ENCODE peak calls at places on chromosome 14, in seven cellular contexts. One of them, this sample, is unnamed. For H3K27me3, the result is how much of the 10 kb centered on the place peaks cover.

GRCh38 chr14:34465069-34465859 is 3.2 kb upstream of the SPTSSA start:
- DNase-seq in cardiac muscle cell: no peak
- DNase-seq in kidney epithelial cell: no peak
- DNase-seq in upper lobe of left lung: no peak
- DNase-seq in stomach: no peak
- DNase-seq in right atrium auricular region: no peak
- DNase-seq in lung: no peak
- DNase-seq in this sample: no peak

GRCh38 chr14:23530360-23531055 is 21.1 kb downstream of the ZFHX2 start:
- DNase-seq in cardiac muscle cell: no peak
- DNase-seq in kidney epithelial cell: no peak
- DNase-seq in upper lobe of left lung: no peak
- DNase-seq in right atrium auricular region: no peak
- DNase-seq in stomach: no peak
- DNase-seq in lung: no peak
- DNase-seq in this sample: no peak

GRCh38 chr14:89384023-89384422 is 33.0 kb downstream of the FOXN3 start:
- DNase-seq in stomach: no peak
- DNase-seq in upper lobe of left lung: no peak
- DNase-seq in kidney epithelial cell: no peak
- DNase-seq in cardiac muscle cell: no peak
- DNase-seq in lung: no peak
- DNase-seq in right atrium auricular region: no peak
- DNase-seq in this sample: no peak

GRCh38 chr14:61610900-61611299 is 84.4 kb upstream of the HIF1A start:
- DNase-seq in kidney epithelial cell: no peak
- DNase-seq in right atrium auricular region: no peak
- DNase-seq in stomach: no peak
- DNase-seq in lung: no peak
- DNase-seq in upper lobe of left lung: no peak
- DNase-seq in cardiac muscle cell: no peak
- DNase-seq in this sample: no peak

GRCh38 chr14:100536721-100537700 is 50.2 kb downstream of the BEGAIN start:
- DNase-seq in right atrium auricular region: peak
- DNase-seq in upper lobe of left lung: no peak
- DNase-seq in kidney epithelial cell: no peak
- DNase-seq in lung: no peak
- DNase-seq in stomach: peak
- DNase-seq in cardiac muscle cell: no peak
- DNase-seq in this sample: no peak

GRCh38 chr14:30603402-30603801 is 18.7 kb upstream of the SCFD1 start:
- DNase-seq in lung: no peak
- DNase-seq in right atrium auricular region: no peak
- DNase-seq in kidney epithelial cell: no peak
- DNase-seq in stomach: no peak
- DNase-seq in upper lobe of left lung: no peak
- DNase-seq in cardiac muscle cell: no peak
- DNase-seq in this sample: no peak

GRCh38 chr14:90681889-90682429 is 134.3 kb downstream of the TTC7B start:
- DNase-seq in stomach: no peak
- DNase-seq in right atrium auricular region: no peak
- DNase-seq in upper lobe of left lung: no peak
- DNase-seq in cardiac muscle cell: no peak
- DNase-seq in lung: no peak
- DNase-seq in kidney epithelial cell: no peak
- DNase-seq in this sample: no peak

GRCh38 chr14:56487090-56487667 is 92.4 kb upstream of the TMEM260 start:
- DNase-seq in stomach: no peak
- DNase-seq in right atrium auricular region: no peak
- DNase-seq in cardiac muscle cell: no peak
- DNase-seq in lung: no peak
- DNase-seq in kidney epithelial cell: no peak
- DNase-seq in upper lobe of left lung: no peak
- DNase-seq in this sample: peak

GRCh38 chr14:32343926-32344430 is 14.9 kb downstream of the AKAP6 start:
- DNase-seq in upper lobe of left lung: no peak
- DNase-seq in right atrium auricular region: no peak
- DNase-seq in lung: no peak
- DNase-seq in stomach: no peak
- DNase-seq in kidney epithelial cell: no peak
- DNase-seq in cardiac muscle cell: no peak
- DNase-seq in this sample: no peak

GRCh38 chr14:50816419-50817047 is 14.4 kb downstream of the NIN start:
- DNase-seq in kidney epithelial cell: no peak
- DNase-seq in lung: no peak
- DNase-seq in cardiac muscle cell: no peak
- DNase-seq in right atrium auricular region: no peak
- DNase-seq in stomach: no peak
- DNase-seq in upper lobe of left lung: no peak
- DNase-seq in this sample: no peak

DNA sequence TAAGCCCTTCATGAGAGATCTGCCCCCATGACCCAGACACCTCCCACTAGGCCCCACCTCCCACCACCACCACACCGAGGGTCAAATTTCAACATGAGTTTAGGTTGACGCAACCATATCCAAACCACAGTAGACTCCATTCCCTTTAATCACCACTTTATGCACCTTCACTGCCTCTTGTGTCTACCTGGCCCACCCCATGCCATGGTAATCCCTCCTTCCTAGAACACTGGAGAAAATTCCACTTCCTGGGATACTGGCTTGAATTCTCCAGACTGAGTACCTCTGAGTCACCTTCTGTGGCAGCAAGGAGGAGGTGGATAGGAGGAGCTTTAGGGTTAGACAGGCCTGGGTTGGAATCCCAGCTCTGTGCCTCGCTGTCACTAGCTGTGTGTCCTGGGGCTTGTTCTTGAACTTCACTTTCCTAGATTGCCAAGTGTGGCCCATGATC is 26.1 kb upstream of the CIPC start:
- DNase-seq in kidney epithelial cell: no peak
- DNase-seq in right atrium auricular region: no peak
- DNase-seq in upper lobe of left lung: no peak
- DNase-seq in stomach: no peak
- DNase-seq in lung: no peak
- DNase-seq in cardiac muscle cell: no peak
- DNase-seq in this sample: no peak
- TF ChIP-seq CTCF in kidney epithelial cell: no peak
- TF ChIP-seq CTCF in right atrium auricular region: no peak
- TF ChIP-seq CTCF in upper lobe of left lung: no peak
- TF ChIP-seq CTCF in stomach: no peak
- TF ChIP-seq CTCF in lung: no peak
- TF ChIP-seq CTCF in cardiac muscle cell: no peak
- TF ChIP-seq CTCF in this sample: no peak

DNA sequence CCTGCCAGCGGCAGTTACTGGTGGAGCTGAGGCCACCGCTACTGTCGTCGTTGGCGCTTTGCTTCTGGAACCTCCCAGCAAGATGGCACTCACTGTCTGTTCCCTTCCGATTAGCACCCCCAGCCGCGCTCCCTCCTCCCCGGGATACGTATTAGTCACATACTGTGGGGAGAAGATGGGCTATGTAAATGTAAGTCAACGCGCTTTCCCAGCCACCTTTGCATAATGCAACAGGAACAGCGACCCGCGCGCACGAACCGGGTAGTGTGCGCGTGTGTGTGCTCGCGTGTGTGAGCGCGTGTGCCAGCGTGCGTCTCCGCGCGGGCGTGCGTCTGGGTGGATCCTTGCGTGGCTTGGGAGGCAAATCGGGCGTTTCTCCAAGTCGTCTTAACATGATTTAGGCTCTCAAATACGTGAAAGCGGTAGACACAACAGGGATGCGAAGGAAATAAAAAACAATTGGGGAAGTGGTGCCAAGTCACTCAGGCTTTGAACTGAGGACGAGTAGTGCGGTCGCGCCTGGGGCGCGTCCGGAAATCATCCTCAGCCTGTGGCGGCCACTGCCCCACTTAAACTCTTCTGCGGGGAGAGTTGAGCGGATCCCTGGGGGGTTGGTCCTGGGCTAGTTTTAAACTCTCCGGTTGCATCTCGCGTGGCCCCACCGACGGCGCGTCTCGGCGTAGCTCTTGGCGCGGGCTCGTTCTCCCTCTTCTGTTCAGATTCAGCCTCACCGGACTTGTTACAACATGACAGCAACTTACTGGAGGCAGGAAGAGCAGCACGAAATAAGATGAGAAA is 1.8 kb downstream of the FLRT2 start:
- DNase-seq in lung: peak
- DNase-seq in kidney epithelial cell: no peak
- DNase-seq in stomach: peak
- DNase-seq in upper lobe of left lung: peak
- DNase-seq in right atrium auricular region: peak
- DNase-seq in cardiac muscle cell: peak
- DNase-seq in this sample: no peak
- H3K27me3 ChIP-seq in lung: under half
- H3K27me3 ChIP-seq in kidney epithelial cell: under half
- H3K27me3 ChIP-seq in stomach: half or more
- H3K27me3 ChIP-seq in upper lobe of left lung: under half
- H3K27me3 ChIP-seq in right atrium auricular region: under half
- H3K27me3 ChIP-seq in cardiac muscle cell: under half
- H3K27me3 ChIP-seq in this sample: under half

GRCh38 chr14:35549551-35549950 is 15.6 kb downstream of the INSM2 start:
- DNase-seq in kidney epithelial cell: no peak
- DNase-seq in stomach: no peak
- DNase-seq in right atrium auricular region: no peak
- DNase-seq in lung: no peak
- DNase-seq in upper lobe of left lung: no peak
- DNase-seq in cardiac muscle cell: no peak
- DNase-seq in this sample: no peak
- H3K4me3 ChIP-seq in kidney epithelial cell: no peak
- H3K4me3 ChIP-seq in stomach: no peak
- H3K4me3 ChIP-seq in right atrium auricular region: no peak
- H3K4me3 ChIP-seq in lung: no peak
- H3K4me3 ChIP-seq in upper lobe of left lung: no peak
- H3K4me3 ChIP-seq in cardiac muscle cell: no peak
- H3K4me3 ChIP-seq in this sample: no peak

GRCh38 chr14:45150386-45150890 is 14.7 kb downstream of the FANCM start:
- DNase-seq in stomach: no peak
- DNase-seq in right atrium auricular region: no peak
- DNase-seq in upper lobe of left lung: no peak
- DNase-seq in kidney epithelial cell: no peak
- DNase-seq in cardiac muscle cell: no peak
- DNase-seq in lung: no peak
- DNase-seq in this sample: no peak

GRCh38 chr14:45156067-45156466 is 20.3 kb downstream of the FANCM start:
- DNase-seq in cardiac muscle cell: no peak
- DNase-seq in upper lobe of left lung: no peak
- DNase-seq in lung: no peak
- DNase-seq in right atrium auricular region: no peak
- DNase-seq in stomach: no peak
- DNase-seq in kidney epithelial cell: no peak
- DNase-seq in this sample: no peak
- TF ChIP-seq CTCF in cardiac muscle cell: peak
- TF ChIP-seq CTCF in upper lobe of left lung: no peak
- TF ChIP-seq CTCF in lung: no peak
- TF ChIP-seq CTCF in right atrium auricular region: no peak
- TF ChIP-seq CTCF in stomach: no peak
- TF ChIP-seq CTCF in kidney epithelial cell: no peak
- TF ChIP-seq CTCF in this sample: no peak

GRCh38 chr14:20794644-20795369 is 7.8 kb downstream of the RNASE1 start:
- DNase-seq in stomach: no peak
- DNase-seq in right atrium auricular region: no peak
- DNase-seq in cardiac muscle cell: no peak
- DNase-seq in lung: no peak
- DNase-seq in upper lobe of left lung: no peak
- DNase-seq in kidney epithelial cell: no peak
- DNase-seq in this sample: no peak
- H3K27me3 ChIP-seq in stomach: under half
- H3K27me3 ChIP-seq in right atrium auricular region: under half
- H3K27me3 ChIP-seq in cardiac muscle cell: under half
- H3K27me3 ChIP-seq in lung: under half
- H3K27me3 ChIP-seq in upper lobe of left lung: under half
- H3K27me3 ChIP-seq in kidney epithelial cell: under half
- H3K27me3 ChIP-seq in this sample: under half

GRCh38 chr14:22483863-22484593 is 105.0 kb downstream of the DAD1 start:
- DNase-seq in stomach: no peak
- DNase-seq in upper lobe of left lung: no peak
- DNase-seq in kidney epithelial cell: no peak
- DNase-seq in right atrium auricular region: no peak
- DNase-seq in lung: no peak
- DNase-seq in cardiac muscle cell: no peak
- DNase-seq in this sample: no peak
- H3K4me3 ChIP-seq in stomach: no peak
- H3K4me3 ChIP-seq in upper lobe of left lung: no peak
- H3K4me3 ChIP-seq in kidney epithelial cell: no peak
- H3K4me3 ChIP-seq in right atrium auricular region: no peak
- H3K4me3 ChIP-seq in lung: no peak
- H3K4me3 ChIP-seq in cardiac muscle cell: no peak
- H3K4me3 ChIP-seq in this sample: no peak